ENCODE peak calls at places on chromosomes 13 and 19, in four cellular contexts. U, H, M and I are unnamed samples.

GRCh38 chr19:41905273-41906002 is 22.5 kb downstream of the ARHGEF1 start:
- DNase-seq in U (no peak), H (no peak), M (no peak), I (no peak)

GRCh38 chr13:30804474-30804873 is 69.1 kb downstream of the ALOX5AP start:
- DNase-seq in U (no peak), H (no peak), M (peak), I (no peak)

GRCh38 chr13:76759877-76760276 is 126.3 kb downstream of the KCTD12 start:
- DNase-seq in U (no peak), H (no peak), M (no peak), I (no peak)

GRCh38 chr13:80655778-80656518 is 315.0 kb upstream of the SPRY2 start:
- DNase-seq in U (no peak), H (no peak), M (no peak), I (peak)

GRCh38 chr13:50467156-50467814 is 376.2 kb downstream of the DLEU7 start:
- DNase-seq in U (no peak), H (no peak), M (no peak), I (no peak)

GRCh38 chr13:110559986-110560385 is 1.5 kb downstream of the RAB20 start:
- DNase-seq in U (no peak), H (no peak), M (no peak), I (no peak)

GRCh38 chr13:105638446-105638845 is 897.0 kb downstream of the EFNB2 start:
- DNase-seq in U (no peak), H (no peak), M (no peak), I (no peak)

GRCh38 chr13:107202371-107203023 is 634.6 kb upstream of the ARGLU1 start:
- DNase-seq in U (no peak), H (no peak), M (peak), I (no peak)

GRCh38 chr19:56671613-56671994 is at the start of gene ZNF835:
- DNase-seq in U (peak), H (peak), M (no peak), I (no peak)

GRCh38 chr13:27666951-27667350 is 45.3 kb downstream of the POLR1D start:
- DNase-seq in U (no peak), H (no peak), M (no peak), I (no peak)

GRCh38 chr13:64928704-64929499 is 2301.2 kb downstream of the PCDH9 start:
- DNase-seq in U (no peak), H (no peak), M (no peak), I (no peak)

GRCh38 chr19:53881482-53882390 is at the start of gene PRKCG:
- DNase-seq in U (no peak), H (peak), M (peak), I (no peak)

GRCh38 chr19:5718032-5718578 is 1.8 kb downstream of the LONP1 start:
- DNase-seq in U (no peak), H (no peak), M (no peak), I (no peak)

GRCh38 chr13:22874839-22875238 is 305.9 kb upstream of the SGCG start:
- DNase-seq in U (no peak), H (no peak), M (no peak), I (no peak)

GRCh38 chr19:2270157-2270571 is 11.8 kb downstream of the PEAK3 start:
- DNase-seq in U (no peak), H (no peak), M (no peak), I (no peak)

GRCh38 chr19:12681074-12681987 is at the start of gene DHPS:
- DNase-seq in U (peak), H (peak), M (peak), I (peak)

GRCh38 chr19:23554548-23554947 is 132.5 kb downstream of the ZNF675 start:
- DNase-seq in U (no peak), H (no peak), M (no peak), I (no peak)

GRCh38 chr19:20928371-20928770 is 5.3 kb downstream of the ZNF85 start:
- DNase-seq in U (no peak), H (no peak), M (no peak), I (no peak)

GRCh38 chr13:110158201-110158600 is 148.8 kb downstream of the COL4A1 start:
- DNase-seq in U (no peak), H (no peak), M (no peak), I (no peak)

GRCh38 chr13:101514100-101514499 is 61.6 kb downstream of the ITGBL1 start:
- DNase-seq in U (no peak), H (no peak), M (no peak), I (no peak)

GRCh38 chr19:14496849-14497346 is 971 bp upstream of the GIPC1 start:
- DNase-seq in U (no peak), H (no peak), M (no peak), I (no peak)

GRCh38 chr13:93984070-93984469 is 495.4 kb downstream of the DCT start:
- DNase-seq in U (no peak), H (no peak), M (no peak), I (no peak)